ENCODE peak calls at places on chromosomes 11 and 22, in ten cellular contexts. A is spleen; X is fibroblast of gingiva; F is T-helper 2 cell; C is GM23338; L is stimulated activated CD4-positive, alpha-beta T cell treated with anti-CD3 and anti-CD28 coated beads, Interleukin-4, amount 100 ng/mL, for 48 hours; D is left kidney; P is pulmonary artery endothelial cell; E is CD8-positive, alpha-beta memory T cell; Q is iris pigment epithelial cell. M is an unnamed sample.

GRCh38 chr11:67401495-67402191 is at the start of gene PPP1CA:
- DNase-seq in F (peak), P (peak), E (peak), A (peak), X (peak), Q (peak), D (peak), L (peak), C (peak), M (peak)

GRCh38 chr11:69499216-69499945 is 17.9 kb downstream of the LINC01488 start:
- DNase-seq in A (peak), C (no peak), X (no peak), Q (no peak), F (no peak), L (no peak), P (no peak), D (no peak), E (no peak), M (peak)

GRCh38 chr11:12677131-12677530 is 2.9 kb downstream of the TEAD1 start:
- DNase-seq in C (no peak), D (peak), P (no peak), A (no peak), F (no peak), E (no peak), Q (peak), L (no peak), X (peak), M (no peak)

GRCh38 chr11:45333506-45333971 is 47.4 kb upstream of the SYT13 start:
- DNase-seq in L (no peak), Q (peak), C (peak), D (peak), A (no peak), F (no peak), X (peak), P (no peak), E (no peak), M (no peak)

GRCh38 chr22:47775686-47776085 is 1013.2 kb downstream of the TBC1D22A start:
- DNase-seq in X (no peak), D (no peak), L (no peak), E (no peak), A (no peak), F (no peak), P (no peak), C (no peak), Q (no peak), M (no peak)

GRCh38 chr11:47433991-47434786 is 8.0 kb upstream of the PSMC3 start:
- DNase-seq in Q (no peak), X (peak), A (no peak), L (no peak), E (no peak), C (no peak), P (no peak), F (no peak), D (no peak), M (peak)

GRCh38 chr22:48084749-48085090 is 1322.3 kb downstream of the TBC1D22A start:
- DNase-seq in X (no peak), A (no peak), L (no peak), F (no peak), Q (no peak), P (no peak), D (no peak), E (no peak), C (no peak), M (peak)

GRCh38 chr11:83070878-83071640 is 638 bp downstream of the RAB30 start:
- DNase-seq in F (no peak), D (peak), C (peak), A (peak), L (no peak), X (peak), Q (no peak), E (no peak), P (no peak), M (peak)

GRCh38 chr11:27718853-27719574 is 18.8 kb upstream of the BDNF start:
- DNase-seq in C (peak), E (no peak), A (no peak), P (no peak), Q (peak), X (peak), D (peak), L (no peak), F (no peak), M (no peak)

GRCh38 chr22:33575041-33575440 is 345.2 kb downstream of the LARGE1 start:
- DNase-seq in P (no peak), A (no peak), E (no peak), L (no peak), F (no peak), C (no peak), X (no peak), Q (no peak), D (no peak), M (no peak)

GRCh38 chr11:94638902-94639373 is 71.8 kb downstream of the PIWIL4 start:
- DNase-seq in L (no peak), E (no peak), A (no peak), C (no peak), F (no peak), X (peak), D (no peak), Q (peak), P (no peak), M (no peak)

GRCh38 chr11:85759915-85760314 is 51.0 kb downstream of the SYTL2 start:
- DNase-seq in L (no peak), A (no peak), X (peak), Q (peak), P (no peak), E (no peak), C (peak), D (peak), F (no peak), M (no peak)

GRCh38 chr11:94876222-94876621 is 97.1 kb downstream of the CWC15 start:
- DNase-seq in X (no peak), Q (peak), P (no peak), E (no peak), F (no peak), C (no peak), A (no peak), L (no peak), D (no peak), M (no peak)

GRCh38 chr11:134761361-134761760 is 349.3 kb upstream of the B3GAT1 start:
- DNase-seq in X (no peak), E (no peak), Q (no peak), A (no peak), C (no peak), F (no peak), P (no peak), L (no peak), D (no peak), M (no peak)

GRCh38 chr11:131065435-131066295 is 149.4 kb upstream of the SNX19 start:
- DNase-seq in E (no peak), X (no peak), F (no peak), Q (no peak), L (no peak), D (peak), A (no peak), C (peak), P (no peak), M (no peak)

GRCh38 chr22:27795053-27795452 is 6.5 kb downstream of the MN1 start:
- DNase-seq in E (no peak), P (no peak), X (no peak), C (peak), D (no peak), L (no peak), Q (no peak), A (no peak), F (no peak), M (no peak)

GRCh38 chr22:49583886-49584505 is 243.7 kb downstream of the BRD1 start:
- DNase-seq in X (no peak), A (no peak), L (no peak), P (no peak), E (no peak), Q (no peak), F (no peak), C (no peak), D (no peak), M (no peak)

GRCh38 chr22:31926969-31927368 is 17.4 kb upstream of the YWHAH start:
- DNase-seq in F (no peak), X (no peak), A (peak), P (no peak), E (no peak), C (peak), Q (peak), D (peak), L (no peak), M (no peak)

GRCh38 chr11:60973699-60974098 is 2.2 kb downstream of the CD6 start:
- DNase-seq in E (no peak), C (no peak), Q (no peak), X (no peak), F (no peak), A (no peak), P (no peak), L (no peak), D (no peak), M (no peak)

GRCh38 chr22:39383841-39384625 is 15.5 kb upstream of the TAB1 start:
- DNase-seq in D (no peak), Q (no peak), E (no peak), A (no peak), C (no peak), F (no peak), L (no peak), X (no peak), P (no peak), M (no peak)

GRCh38 chr11:16606784-16607674 is 131.4 kb upstream of the C11orf58 start:
- DNase-seq in Q (no peak), L (no peak), C (peak), D (peak), E (no peak), F (no peak), P (no peak), X (no peak), A (peak), M (peak)

GRCh38 chr22:48832592-48832991 is 995.1 kb downstream of the BRD1 start:
- DNase-seq in E (no peak), D (no peak), F (no peak), Q (no peak), A (no peak), P (no peak), C (no peak), L (peak), X (no peak), M (no peak)

GRCh38 chr22:39629851-39630250 is 59.3 kb downstream of the CACNA1I start:
- DNase-seq in A (no peak), L (no peak), X (no peak), D (no peak), C (no peak), Q (no peak), P (no peak), E (no peak), F (no peak), M (no peak)

GRCh38 chr11:99154277-99154676 is 133.5 kb downstream of the CNTN5 start:
- DNase-seq in C (no peak), Q (no peak), D (no peak), X (no peak), A (no peak), F (no peak), P (no peak), L (no peak), E (no peak), M (peak)

GRCh38 chr11:110720646-110721283 is 8.5 kb upstream of the ARHGAP20 start:
- DNase-seq in A (no peak), L (no peak), D (peak), X (peak), E (no peak), C (no peak), F (no peak), Q (peak), P (no peak), M (no peak)

GRCh38 chr11:65718964-65719492 is 1.6 kb downstream of the RNASEH2C start:
- DNase-seq in P (no peak), C (no peak), F (no peak), D (no peak), A (no peak), E (no peak), L (no peak), X (peak), Q (peak), M (no peak)

GRCh38 chr11:75344761-75345454 is 6.6 kb downstream of the ARRB1 start:
- DNase-seq in A (no peak), Q (no peak), E (no peak), D (no peak), L (no peak), X (no peak), C (no peak), F (no peak), P (no peak), M (no peak)

GRCh38 chr11:120525285-120526085 is 13.9 kb downstream of the GRIK4 start:
- DNase-seq in D (no peak), L (no peak), F (no peak), P (no peak), C (no peak), X (no peak), A (peak), E (no peak), Q (no peak), M (peak)

GRCh38 chr22:19876941-19877625 is 22.4 kb upstream of the GNB1L start:
- DNase-seq in E (no peak), Q (no peak), P (no peak), X (no peak), A (peak), F (no peak), L (no peak), D (no peak), C (no peak), M (peak)

GRCh38 chr11:47289856-47290255 is 19.9 kb downstream of the MADD start:
- DNase-seq in C (no peak), E (no peak), Q (peak), L (no peak), F (no peak), X (no peak), P (no peak), A (no peak), D (no peak), M (no peak)

GRCh38 chr11:126602993-126603392 is 247.5 kb downstream of the ST3GAL4 start:
- DNase-seq in X (no peak), A (no peak), C (no peak), F (no peak), D (no peak), P (no peak), E (no peak), Q (no peak), L (no peak), M (peak)

GRCh38 chr11:9568161-9568853 is 5.2 kb upstream of the WEE1 start:
- DNase-seq in L (no peak), Q (no peak), F (no peak), P (no peak), C (no peak), X (no peak), E (no peak), A (no peak), D (peak), M (no peak)

GRCh38 chr11:4127357-4127756 is 32.8 kb downstream of the RRM1 start:
- DNase-seq in Q (no peak), X (no peak), C (no peak), D (no peak), E (no peak), P (no peak), L (no peak), A (no peak), F (no peak), M (no peak)

GRCh38 chr22:17237031-17237668 is 17.9 kb upstream of the ADA2 start:
- DNase-seq in X (no peak), E (no peak), F (no peak), L (no peak), D (no peak), Q (no peak), A (no peak), C (no peak), P (no peak), M (no peak)

GRCh38 chr11:60840711-60841430 is 1.0 kb upstream of the CCDC86 start:
- DNase-seq in A (no peak), L (no peak), C (no peak), X (peak), P (peak), F (no peak), E (no peak), Q (peak), D (peak), M (no peak)

GRCh38 chr11:72189448-72190250 is 2.3 kb upstream of the FOLR1 start:
- DNase-seq in C (peak), P (no peak), L (no peak), F (no peak), D (peak), A (no peak), Q (no peak), E (no peak), X (no peak), M (no peak)

GRCh38 chr22:37232140-37232998 is 11.7 kb downstream of the RAC2 start:
- DNase-seq in A (peak), D (no peak), Q (no peak), E (no peak), C (no peak), P (no peak), L (no peak), F (no peak), X (no peak), M (peak)

M was measured in posterior vena cava.